ENCODE peak calls at places on chromosomes 5 and 9, in four cellular contexts. K, P, L and J are unnamed samples.

GRCh38 chr5:121313886-121314285 is 537.8 kb upstream of the FTMT start:
- DNase-seq in K (no peak), P (no peak), L (no peak), J (no peak)

GRCh38 chr9:100222674-100223073 is 123.6 kb downstream of the INVS start:
- DNase-seq in K (no peak), P (peak), L (no peak), J (no peak)

GRCh38 chr9:97237311-97237786 is 70.1 kb upstream of the CCDC180 start:
- DNase-seq in K (no peak), P (no peak), L (peak), J (peak)

GRCh38 chr5:142826741-142827492 is 56.7 kb downstream of the ARHGAP26 start:
- DNase-seq in K (no peak), P (peak), L (no peak), J (no peak)

GRCh38 chr9:13568446-13568845 is 289.0 kb upstream of the MPDZ start:
- DNase-seq in K (no peak), P (no peak), L (no peak), J (no peak)

GRCh38 chr5:40198736-40199135 is 481.0 kb upstream of the PTGER4 start:
- DNase-seq in K (no peak), P (no peak), L (no peak), J (no peak)

GRCh38 chr5:55062039-55062779 is 38.2 kb downstream of the GZMK start:
- DNase-seq in K (no peak), P (no peak), L (no peak), J (no peak)

GRCh38 chr5:169494383-169495251 is 89.0 kb upstream of the SPDL1 start:
- DNase-seq in K (no peak), P (no peak), L (no peak), J (no peak)

GRCh38 chr5:27652505-27652904 is 614.1 kb upstream of the CDH9 start:
- DNase-seq in K (peak), P (no peak), L (no peak), J (no peak)

GRCh38 chr5:178469975-178470692 is 120.1 kb downstream of the COL23A1 start:
- DNase-seq in K (peak), P (no peak), L (no peak), J (peak)

GRCh38 chr9:89534464-89534863 is 36.6 kb upstream of the SEMA4D start:
- DNase-seq in K (no peak), P (no peak), L (no peak), J (no peak)

GRCh38 chr9:98074119-98074990 is 17.8 kb downstream of the NANS start:
- DNase-seq in K (peak), P (peak), L (peak), J (peak)

GRCh38 chr5:88829773-88830172 is 53.2 kb downstream of the MEF2C start:
- DNase-seq in K (no peak), P (no peak), L (no peak), J (no peak)

GRCh38 chr9:128224877-128225276 is 21.7 kb downstream of the DNM1 start:
- DNase-seq in K (no peak), P (no peak), L (no peak), J (no peak)

GRCh38 chr9:120640380-120640779 is 60.4 kb upstream of the CDK5RAP2 start:
- DNase-seq in K (no peak), P (no peak), L (no peak), J (no peak)

GRCh38 chr5:78509884-78510769 is 138.4 kb downstream of the LHFPL2 start:
- DNase-seq in K (no peak), P (no peak), L (peak), J (peak)

GRCh38 chr9:134996591-134997530 is 79.1 kb upstream of the FCN1 start:
- DNase-seq in K (peak), P (no peak), L (no peak), J (no peak)

GRCh38 chr5:159179556-159180305 is 29.6 kb downstream of the RNF145 start:
- DNase-seq in K (no peak), P (peak), L (no peak), J (no peak)

GRCh38 chr5:140785905-140786686 is at the start of gene PCDHA1:
- DNase-seq in K (no peak), P (no peak), L (no peak), J (no peak)

GRCh38 chr5:6466975-6467567 is 18.4 kb downstream of the UBE2QL1 start:
- DNase-seq in K (no peak), P (no peak), L (no peak), J (no peak)

GRCh38 chr9:127121628-127122175 is 733 bp downstream of the ANGPTL2 start:
- DNase-seq in K (no peak), P (peak), L (no peak), J (peak)

GRCh38 chr5:94893404-94894145 is 275.1 kb downstream of the SLF1 start:
- DNase-seq in K (no peak), P (peak), L (no peak), J (no peak)

GRCh38 chr9:98380065-98380681 is 124.7 kb upstream of the TBC1D2 start:
- DNase-seq in K (peak), P (peak), L (peak), J (peak)